ENCODE peak calls at places on chromosomes 3 and 15, in four cellular contexts. O is K562, L is HepG2, U is GM12878. G is an unnamed sample.

GRCh38 chr3:67655364-67656121 is 1.1 kb upstream of the SUCLG2 start:
- DNase-seq in U (peak), O (no peak), L (peak), G (no peak)

GRCh38 chr3:45686850-45687249 is 2.3 kb upstream of the SACM1L start:
- DNase-seq in U (no peak), O (no peak), L (no peak), G (no peak)

GRCh38 chr3:6844723-6845122 is 16.2 kb upstream of the GRM7 start:
- DNase-seq in O (no peak), L (no peak), U (no peak), G (no peak)

GRCh38 chr3:144772372-144772771 is 800.7 kb downstream of the DIPK2A start:
- DNase-seq in U (no peak), L (no peak), O (no peak), G (no peak)

GRCh38 chr3:30401971-30402370 is 204.4 kb upstream of the TGFBR2 start:
- DNase-seq in L (no peak), O (no peak), U (no peak), G (peak)

GRCh38 chr15:31554261-31554660 is 227.6 kb downstream of the KLF13 start:
- DNase-seq in O (no peak), L (no peak), U (no peak), G (no peak)

GRCh38 chr3:87309601-87310000 is 33.2 kb upstream of the POU1F1 start:
- DNase-seq in U (no peak), L (no peak), O (no peak), G (no peak)

GRCh38 chr3:13561967-13562366 is 13.0 kb downstream of the FBLN2 start:
- DNase-seq in U (no peak), L (no peak), O (no peak), G (no peak)

GRCh38 chr3:15796331-15796730 is 1.4 kb downstream of the ANKRD28 start:
- DNase-seq in U (no peak), L (no peak), O (no peak), G (no peak)

GRCh38 chr3:67940200-67940952 is 286.0 kb upstream of the SUCLG2 start:
- DNase-seq in L (no peak), O (no peak), U (no peak), G (no peak)

GRCh38 chr3:72973031-72973723 is 23.4 kb upstream of the PPP4R2 start:
- DNase-seq in O (no peak), L (peak), U (no peak), G (no peak)

GRCh38 chr15:52109559-52110451 is 2.8 kb downstream of the BCL2L10 start:
- DNase-seq in U (peak), L (no peak), O (no peak), G (no peak)

GRCh38 chr3:113084777-113085176 is 94.0 kb downstream of the GTPBP8 start:
- DNase-seq in L (no peak), O (no peak), U (no peak), G (no peak)

GRCh38 chr3:99559196-99559595 is 79.2 kb upstream of the COL8A1 start:
- DNase-seq in O (no peak), L (no peak), U (no peak), G (no peak)

GRCh38 chr3:36295206-36295760 is 85.0 kb upstream of the STAC start:
- DNase-seq in U (no peak), O (no peak), L (no peak), G (no peak)

GRCh38 chr3:54706783-54707182 is 221.1 kb downstream of the LRTM1 start:
- DNase-seq in U (no peak), O (no peak), L (no peak), G (no peak)

GRCh38 chr15:89128320-89129122 is 40.3 kb downstream of the ABHD2 start:
- DNase-seq in U (no peak), L (peak), O (no peak), G (no peak)

GRCh38 chr15:91408476-91409076 is 308.5 kb downstream of the SV2B start:
- DNase-seq in O (no peak), L (no peak), U (no peak), G (peak)

GRCh38 chr3:63970596-63971468 is 52.5 kb downstream of the PSMD6 start:
- DNase-seq in O (no peak), U (no peak), L (peak), G (no peak)

GRCh38 chr15:85826756-85827515 is 32.2 kb upstream of the KLHL25 start:
- DNase-seq in O (no peak), U (no peak), L (no peak), G (no peak)

GRCh38 chr15:80778964-80779657 is at the start of gene CEMIP:
- DNase-seq in U (no peak), L (peak), O (peak), G (peak)

GRCh38 chr3:125916376-125916978 is 52.5 kb upstream of the ROPN1B start:
- DNase-seq in L (peak), O (peak), U (peak), G (peak)

GRCh38 chr3:10395671-10396070 is 74.8 kb upstream of the SEC13 start:
- DNase-seq in U (no peak), L (no peak), O (no peak), G (no peak)

GRCh38 chr15:35757790-35758189 is 211.8 kb upstream of the DPH6 start:
- DNase-seq in U (no peak), O (no peak), L (no peak), G (no peak)

GRCh38 chr15:36608166-36608565 is 28.7 kb downstream of the CDIN1 start:
- DNase-seq in O (no peak), U (no peak), L (no peak), G (no peak)

GRCh38 chr15:101451886-101452285 is 37.6 kb downstream of the PCSK6 start:
- DNase-seq in L (no peak), O (no peak), U (no peak), G (no peak)

GRCh38 chr15:64635486-64635815 is 139.9 kb downstream of the RBPMS2 start:
- DNase-seq in O (no peak), L (peak), U (peak), G (peak)

GRCh38 chr3:158642005-158642404 is 2.3 kb upstream of the GFM1 start:
- DNase-seq in U (no peak), L (no peak), O (no peak), G (no peak)

GRCh38 chr3:100703865-100704264 is 5.4 kb upstream of the TFG start:
- DNase-seq in U (no peak), L (no peak), O (no peak), G (no peak)

GRCh38 chr3:23806322-23807160 is 786 bp downstream of the UBE2E1 start:
- DNase-seq in O (peak), U (no peak), L (no peak), G (peak)

GRCh38 chr3:27271890-27272289 is 97.3 kb downstream of the NEK10 start:
- DNase-seq in O (no peak), U (no peak), L (no peak), G (no peak)

GRCh38 chr3:165254812-165255211 is 58.6 kb upstream of the SLITRK3 start:
- DNase-seq in U (no peak), O (no peak), L (peak), G (peak)

GRCh38 chr3:165259518-165260193 is 63.5 kb upstream of the SLITRK3 start:
- DNase-seq in O (no peak), U (no peak), L (no peak), G (no peak)

DNA sequence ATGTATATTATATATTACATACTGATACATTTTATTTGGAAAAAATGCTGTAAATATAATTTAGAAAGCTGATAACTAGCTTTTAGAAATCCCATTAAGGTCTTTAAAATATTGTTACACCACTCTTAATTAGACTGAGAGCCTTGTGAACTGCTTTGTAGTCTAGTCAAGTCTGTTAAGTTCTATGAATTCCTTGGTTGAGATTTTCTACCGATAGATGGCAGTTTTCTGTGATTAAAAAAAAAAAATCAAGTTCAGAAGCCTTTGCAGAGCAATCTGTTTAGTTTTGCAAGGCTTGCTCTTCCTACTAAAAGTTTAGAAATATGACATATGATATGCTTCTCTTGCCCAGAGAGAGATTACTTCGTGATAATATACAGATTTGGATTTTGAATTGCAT is 60.4 kb upstream of the SLITRK3 start:
- DNase-seq in U (no peak), L (no peak), O (no peak), G (no peak)
- TF ChIP-seq NFIC in U (no peak), L (no peak), O (no peak), G (no peak)

GRCh38 chr3:133209871-133210550 is 171.8 kb downstream of the TMEM108 start:
- DNase-seq in O (no peak), U (peak), L (no peak), G (no peak)
- TF ChIP-seq NFIC in O (no peak), U (no peak), L (no peak), G (no peak)

GRCh38 chr3:42689421-42690014 is 4.2 kb downstream of the KLHL40 start:
- DNase-seq in L (no peak), U (no peak), O (no peak), G (no peak)
- TF ChIP-seq NFIC in L (no peak), U (no peak), O (no peak), G (no peak)

GRCh38 chr15:75844629-75845390 is 1.6 kb downstream of the UBE2Q2 start:
- DNase-seq in L (no peak), U (no peak), O (no peak), G (no peak)

GRCh38 chr15:75840659-75841058 is 2.6 kb upstream of the UBE2Q2 start:
- DNase-seq in L (no peak), U (no peak), O (no peak), G (peak)

GRCh38 chr15:75849167-75849566 is 5.9 kb downstream of the UBE2Q2 start:
- DNase-seq in O (no peak), L (no peak), U (no peak), G (no peak)

GRCh38 chr15:75842722-75843617 is at the start of gene UBE2Q2:
- DNase-seq in O (peak), U (no peak), L (peak), G (peak)

DNA sequence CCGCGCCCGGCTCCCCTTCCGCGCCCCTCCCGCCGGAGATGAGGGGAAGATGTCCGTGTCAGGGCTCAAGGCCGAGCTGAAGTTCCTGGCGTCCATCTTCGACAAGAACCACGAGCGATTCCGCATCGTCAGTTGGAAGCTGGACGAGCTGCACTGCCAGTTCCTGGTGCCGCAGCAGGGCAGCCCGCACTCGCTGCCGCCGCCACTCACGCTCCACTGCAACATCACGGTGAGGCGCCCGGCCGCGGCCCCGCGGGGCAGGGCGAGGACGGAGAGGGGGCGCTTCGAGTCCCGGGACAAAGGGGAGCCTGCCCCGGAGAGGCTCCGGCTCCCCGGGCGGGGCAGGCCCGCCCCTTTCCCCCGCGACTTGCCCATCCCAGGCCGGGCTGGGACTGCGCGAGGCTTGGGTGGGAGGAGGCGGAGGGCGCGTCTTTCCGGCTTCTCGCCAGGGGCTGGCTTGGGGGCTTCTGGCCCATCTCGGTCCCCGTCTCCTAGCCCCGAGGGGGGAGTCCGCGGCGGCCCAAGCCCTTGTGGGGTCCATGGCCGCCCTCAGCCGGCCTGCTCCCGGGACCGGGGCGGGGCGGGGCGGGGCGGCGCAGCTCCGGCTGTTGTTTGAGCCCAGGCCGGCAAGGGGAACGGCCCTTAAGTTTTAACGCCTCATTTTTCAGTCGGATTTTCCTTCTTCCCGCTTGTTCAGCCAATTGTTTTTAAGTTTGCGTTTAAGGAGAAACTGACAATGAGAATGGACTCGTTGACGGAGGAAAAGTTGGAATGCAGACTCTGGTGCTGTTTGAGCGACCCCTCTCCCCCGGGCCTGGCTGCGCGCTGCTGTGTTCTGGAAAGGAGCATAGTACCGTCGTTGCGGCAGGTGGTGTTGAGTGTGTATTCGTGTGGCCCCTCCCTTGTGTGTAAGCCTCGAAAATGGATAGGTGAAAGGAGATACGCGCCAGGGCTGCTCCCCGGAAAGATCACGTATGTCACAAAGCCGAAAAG is 667 bp downstream of the UBE2Q2 start:
- DNase-seq in O (peak), U (no peak), L (peak), G (peak)
- TF ChIP-seq NFIC in O (no peak), U (no peak), L (no peak), G (no peak)

DNA sequence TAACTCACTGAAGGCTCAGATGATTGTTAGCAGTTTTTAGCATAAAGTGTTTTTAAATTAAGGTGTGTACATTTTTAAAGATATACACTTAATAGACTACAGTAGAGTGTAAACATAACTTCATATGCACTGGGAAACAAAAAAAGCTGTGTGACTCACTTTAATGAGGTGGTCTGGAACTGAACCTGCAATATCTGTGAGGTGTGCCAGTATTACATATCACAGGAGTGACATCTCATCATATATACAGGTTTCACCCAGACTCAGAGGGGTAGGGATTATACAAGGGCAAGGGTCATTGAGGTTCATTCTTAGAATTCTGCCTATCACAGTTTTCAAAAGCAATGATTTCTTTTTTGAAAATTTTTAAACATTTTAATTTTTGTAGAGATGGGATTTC is 7.3 kb upstream of the SNRK start:
- DNase-seq in L (no peak), O (no peak), U (no peak), G (no peak)
- TF ChIP-seq NFIC in L (no peak), O (no peak), U (no peak), G (no peak)

DNA sequence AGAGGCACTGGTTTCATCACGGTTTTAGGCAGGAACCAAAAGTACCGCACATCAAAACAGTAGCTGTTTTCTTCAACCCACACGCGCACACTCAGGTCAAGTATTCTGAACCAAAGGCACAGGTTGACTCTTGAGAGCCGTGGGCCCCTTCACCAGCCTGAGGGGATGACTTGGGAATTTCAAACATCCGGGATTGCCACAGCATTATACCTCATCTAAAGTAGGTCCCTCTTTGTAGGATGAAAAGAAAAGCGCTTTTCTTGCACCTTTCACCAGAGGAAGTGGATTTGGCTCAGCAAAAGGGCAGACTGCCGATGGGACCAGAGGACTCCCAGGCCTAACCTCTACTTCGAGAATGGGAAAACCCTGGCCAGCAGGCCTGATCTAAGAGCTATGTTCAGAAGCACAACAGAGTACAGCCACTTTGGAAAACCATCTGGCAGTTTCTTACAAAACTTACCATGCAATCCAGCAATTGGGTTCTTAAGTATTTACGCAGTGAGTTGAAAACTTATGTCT is 88.2 kb upstream of the PROK2 start:
- DNase-seq in U (no peak), L (no peak), O (no peak), G (no peak)
- TF ChIP-seq NFIC in U (no peak), L (no peak), O (no peak), G (no peak)

GRCh38 chr3:127790580-127791183 is 31.6 kb downstream of the MGLL start:
- DNase-seq in O (no peak), L (no peak), U (no peak), G (no peak)
- TF ChIP-seq NFIC in O (no peak), L (no peak), U (no peak), G (no peak)

G was measured in SK-N-SH.